ENCODE peak calls at places on chromosome 14, in eight cellular contexts. One of them, this sample, is unnamed.

GRCh38 chr14:38762845-38763244 is 340.2 kb downstream of the SEC23A start:
- DNase-seq in AG10803: no peak
- DNase-seq in sigmoid colon: no peak
- DNase-seq in GM20000: no peak
- DNase-seq in MM.1S: no peak
- DNase-seq in Peyer's patch: no peak
- DNase-seq in CD4-positive, alpha-beta T cell: no peak
- DNase-seq in GM06990: no peak
- DNase-seq in this sample: no peak

GRCh38 chr14:52951730-52952481 is 1.1 kb upstream of the FERMT2 start:
- DNase-seq in AG10803: peak; percentile 81
- DNase-seq in sigmoid colon: peak; percentile 84
- DNase-seq in GM20000: peak; percentile 58
- DNase-seq in MM.1S: no peak
- DNase-seq in Peyer's patch: no peak
- DNase-seq in CD4-positive, alpha-beta T cell: no peak
- DNase-seq in GM06990: no peak
- DNase-seq in this sample: peak; percentile 38

GRCh38 chr14:23299558-23299957 is 3.1 kb downstream of the PPP1R3E start:
- DNase-seq in AG10803: peak; percentile 75
- DNase-seq in sigmoid colon: no peak
- DNase-seq in GM20000: no peak
- DNase-seq in MM.1S: no peak
- DNase-seq in Peyer's patch: peak; percentile 62
- DNase-seq in CD4-positive, alpha-beta T cell: no peak
- DNase-seq in GM06990: no peak
- DNase-seq in this sample: no peak

GRCh38 chr14:61179776-61180398 is 101.3 kb downstream of the TMEM30B start:
- DNase-seq in AG10803: peak; percentile 56
- DNase-seq in sigmoid colon: no peak
- DNase-seq in GM20000: no peak
- DNase-seq in MM.1S: no peak
- DNase-seq in Peyer's patch: no peak
- DNase-seq in CD4-positive, alpha-beta T cell: no peak
- DNase-seq in GM06990: no peak
- DNase-seq in this sample: no peak

GRCh38 chr14:106318700-106319099 is 792.3 kb downstream of the TMEM121 start:
- DNase-seq in AG10803: no peak
- DNase-seq in sigmoid colon: no peak
- DNase-seq in GM20000: peak; percentile 58
- DNase-seq in MM.1S: no peak
- DNase-seq in Peyer's patch: peak; percentile 54
- DNase-seq in CD4-positive, alpha-beta T cell: peak; percentile 42
- DNase-seq in GM06990: peak; percentile 34
- DNase-seq in this sample: peak; percentile 68

GRCh38 chr14:100692859-100693558 is 33.7 kb upstream of the DLK1 start:
- DNase-seq in AG10803: peak; percentile 78
- DNase-seq in sigmoid colon: no peak
- DNase-seq in GM20000: no peak
- DNase-seq in MM.1S: no peak
- DNase-seq in Peyer's patch: no peak
- DNase-seq in CD4-positive, alpha-beta T cell: no peak
- DNase-seq in GM06990: no peak
- DNase-seq in this sample: no peak

GRCh38 chr14:90883782-90884181 is 67.6 kb upstream of the TTC7B start:
- DNase-seq in AG10803: peak; percentile 24
- DNase-seq in sigmoid colon: no peak
- DNase-seq in GM20000: no peak
- DNase-seq in MM.1S: no peak
- DNase-seq in Peyer's patch: no peak
- DNase-seq in CD4-positive, alpha-beta T cell: no peak
- DNase-seq in GM06990: no peak
- DNase-seq in this sample: no peak

GRCh38 chr14:60161176-60162107 is 3.8 kb downstream of the DHRS7 start:
- DNase-seq in AG10803: peak; percentile 87
- DNase-seq in sigmoid colon: peak; percentile 73
- DNase-seq in GM20000: no peak
- DNase-seq in MM.1S: no peak
- DNase-seq in Peyer's patch: no peak
- DNase-seq in CD4-positive, alpha-beta T cell: no peak
- DNase-seq in GM06990: no peak
- DNase-seq in this sample: no peak

GRCh38 chr14:73208390-73208789 is 28.9 kb upstream of the PAPLN start:
- DNase-seq in AG10803: no peak
- DNase-seq in sigmoid colon: no peak
- DNase-seq in GM20000: no peak
- DNase-seq in MM.1S: no peak
- DNase-seq in Peyer's patch: no peak
- DNase-seq in CD4-positive, alpha-beta T cell: no peak
- DNase-seq in GM06990: no peak
- DNase-seq in this sample: no peak

GRCh38 chr14:92224348-92224954 is 98.5 kb upstream of the SLC24A4 start:
- DNase-seq in AG10803: peak; percentile 6
- DNase-seq in sigmoid colon: no peak
- DNase-seq in GM20000: no peak
- DNase-seq in MM.1S: no peak
- DNase-seq in Peyer's patch: no peak
- DNase-seq in CD4-positive, alpha-beta T cell: no peak
- DNase-seq in GM06990: no peak
- DNase-seq in this sample: no peak

GRCh38 chr14:95107711-95108110 is 49.6 kb downstream of the DICER1 start:
- DNase-seq in AG10803: no peak
- DNase-seq in sigmoid colon: no peak
- DNase-seq in GM20000: no peak
- DNase-seq in MM.1S: no peak
- DNase-seq in Peyer's patch: no peak
- DNase-seq in CD4-positive, alpha-beta T cell: no peak
- DNase-seq in GM06990: no peak
- DNase-seq in this sample: no peak

GRCh38 chr14:89029961-89030694 is 205.7 kb downstream of the TTC8 start:
- DNase-seq in AG10803: no peak
- DNase-seq in sigmoid colon: no peak
- DNase-seq in GM20000: no peak
- DNase-seq in MM.1S: no peak
- DNase-seq in Peyer's patch: no peak
- DNase-seq in CD4-positive, alpha-beta T cell: no peak
- DNase-seq in GM06990: no peak
- DNase-seq in this sample: no peak

GRCh38 chr14:68510201-68510600 is 282.7 kb downstream of the ZFP36L1 start:
- DNase-seq in AG10803: peak; percentile 95
- DNase-seq in sigmoid colon: peak; percentile 91
- DNase-seq in GM20000: no peak
- DNase-seq in MM.1S: no peak
- DNase-seq in Peyer's patch: no peak
- DNase-seq in CD4-positive, alpha-beta T cell: no peak
- DNase-seq in GM06990: no peak
- DNase-seq in this sample: no peak

GRCh38 chr14:48504921-48505320 is 829.5 kb upstream of the MDGA2 start:
- DNase-seq in AG10803: no peak
- DNase-seq in sigmoid colon: no peak
- DNase-seq in GM20000: no peak
- DNase-seq in MM.1S: no peak
- DNase-seq in Peyer's patch: no peak
- DNase-seq in CD4-positive, alpha-beta T cell: no peak
- DNase-seq in GM06990: no peak
- DNase-seq in this sample: no peak

GRCh38 chr14:64821651-64822050 is 58.1 kb downstream of the SPTB start:
- DNase-seq in AG10803: no peak
- DNase-seq in sigmoid colon: no peak
- DNase-seq in GM20000: no peak
- DNase-seq in MM.1S: no peak
- DNase-seq in Peyer's patch: no peak
- DNase-seq in CD4-positive, alpha-beta T cell: no peak
- DNase-seq in GM06990: no peak
- DNase-seq in this sample: no peak

GRCh38 chr14:93929657-93930056 is 2.5 kb downstream of the FAM181A start:
- DNase-seq in AG10803: no peak
- DNase-seq in sigmoid colon: no peak
- DNase-seq in GM20000: no peak
- DNase-seq in MM.1S: no peak
- DNase-seq in Peyer's patch: no peak
- DNase-seq in CD4-positive, alpha-beta T cell: no peak
- DNase-seq in GM06990: no peak
- DNase-seq in this sample: no peak
- TF ChIP-seq CTCF in AG10803: no peak
- TF ChIP-seq CTCF in sigmoid colon: no peak
- TF ChIP-seq CTCF in GM20000: no peak
- TF ChIP-seq CTCF in MM.1S: no peak
- TF ChIP-seq CTCF in Peyer's patch: no peak
- TF ChIP-seq CTCF in CD4-positive, alpha-beta T cell: no peak
- TF ChIP-seq CTCF in GM06990: no peak
- TF ChIP-seq CTCF in this sample: no peak

GRCh38 chr14:65933400-65934068 is 521.0 kb downstream of the FUT8 start:
- DNase-seq in AG10803: no peak
- DNase-seq in sigmoid colon: no peak
- DNase-seq in GM20000: no peak
- DNase-seq in MM.1S: no peak
- DNase-seq in Peyer's patch: no peak
- DNase-seq in CD4-positive, alpha-beta T cell: no peak
- DNase-seq in GM06990: no peak
- DNase-seq in this sample: no peak

GRCh38 chr14:65937804-65938316 is 525.3 kb downstream of the FUT8 start:
- DNase-seq in AG10803: no peak
- DNase-seq in sigmoid colon: no peak
- DNase-seq in GM20000: no peak
- DNase-seq in MM.1S: no peak
- DNase-seq in Peyer's patch: no peak
- DNase-seq in CD4-positive, alpha-beta T cell: no peak
- DNase-seq in GM06990: no peak
- DNase-seq in this sample: no peak

GRCh38 chr14:65937079-65937803 is 524.7 kb downstream of the FUT8 start:
- DNase-seq in AG10803: no peak
- DNase-seq in sigmoid colon: no peak
- DNase-seq in GM20000: no peak
- DNase-seq in MM.1S: no peak
- DNase-seq in Peyer's patch: no peak
- DNase-seq in CD4-positive, alpha-beta T cell: no peak
- DNase-seq in GM06990: no peak
- DNase-seq in this sample: no peak

GRCh38 chr14:65938738-65939137 is 526.2 kb downstream of the FUT8 start:
- DNase-seq in AG10803: no peak
- DNase-seq in sigmoid colon: no peak
- DNase-seq in GM20000: no peak
- DNase-seq in MM.1S: no peak
- DNase-seq in Peyer's patch: no peak
- DNase-seq in CD4-positive, alpha-beta T cell: no peak
- DNase-seq in GM06990: no peak
- DNase-seq in this sample: no peak

DNA sequence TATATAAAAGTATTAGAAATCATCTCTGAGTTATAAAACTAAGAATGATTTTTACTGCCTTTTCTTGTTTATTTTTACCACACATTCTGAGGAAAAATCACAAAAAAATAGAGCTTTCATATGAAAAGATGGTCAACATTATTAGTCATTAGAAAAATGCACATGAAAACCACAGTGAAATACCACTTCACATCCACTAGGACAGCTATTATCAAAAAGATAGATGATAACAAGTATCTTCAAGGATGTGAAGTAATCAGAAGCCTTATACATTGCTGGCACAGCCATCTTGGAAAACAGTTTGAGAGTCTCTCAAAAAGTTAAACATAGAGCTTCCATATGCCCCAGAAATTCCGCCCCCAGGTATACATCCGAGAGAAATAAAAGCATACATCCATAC is 523.8 kb downstream of the FUT8 start:
- DNase-seq in AG10803: no peak
- DNase-seq in sigmoid colon: no peak
- DNase-seq in GM20000: no peak
- DNase-seq in MM.1S: no peak
- DNase-seq in Peyer's patch: no peak
- DNase-seq in CD4-positive, alpha-beta T cell: no peak
- DNase-seq in GM06990: no peak
- DNase-seq in this sample: no peak
- TF ChIP-seq CTCF in AG10803: no peak
- TF ChIP-seq CTCF in sigmoid colon: no peak
- TF ChIP-seq CTCF in GM20000: no peak
- TF ChIP-seq CTCF in MM.1S: no peak
- TF ChIP-seq CTCF in Peyer's patch: no peak
- TF ChIP-seq CTCF in CD4-positive, alpha-beta T cell: no peak
- TF ChIP-seq CTCF in GM06990: no peak
- TF ChIP-seq CTCF in this sample: no peak

DNA sequence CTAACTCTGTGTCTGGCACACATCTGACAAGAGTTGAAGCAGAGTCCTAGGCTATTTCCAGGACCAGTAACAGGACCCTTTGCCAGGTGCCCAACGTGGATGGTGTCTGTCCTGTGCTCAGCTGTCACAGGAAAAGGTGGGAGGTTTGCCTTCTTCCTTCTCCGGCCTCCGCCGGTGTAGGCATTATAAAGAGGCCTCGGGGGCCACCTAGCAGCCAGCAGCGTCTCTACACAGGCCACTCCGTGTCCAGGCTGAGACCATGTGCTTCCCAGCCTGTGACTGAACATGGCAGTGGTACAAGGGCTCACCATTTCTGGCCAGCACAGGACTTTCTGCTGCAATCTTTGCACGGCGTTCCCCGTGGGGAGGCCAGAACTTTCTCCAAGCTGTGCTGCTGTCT is 60.7 kb upstream of the GPATCH2L start:
- DNase-seq in AG10803: peak; percentile 64
- DNase-seq in sigmoid colon: peak; percentile 78
- DNase-seq in GM20000: peak; percentile 53
- DNase-seq in MM.1S: no peak
- DNase-seq in Peyer's patch: no peak
- DNase-seq in CD4-positive, alpha-beta T cell: no peak
- DNase-seq in GM06990: no peak
- DNase-seq in this sample: peak; percentile 62
- TF ChIP-seq CTCF in AG10803: peak; percentile 50
- TF ChIP-seq CTCF in sigmoid colon: no peak
- TF ChIP-seq CTCF in GM20000: peak; percentile 15
- TF ChIP-seq CTCF in MM.1S: no peak
- TF ChIP-seq CTCF in Peyer's patch: no peak
- TF ChIP-seq CTCF in CD4-positive, alpha-beta T cell: no peak
- TF ChIP-seq CTCF in GM06990: no peak
- TF ChIP-seq CTCF in this sample: peak; percentile 15

GRCh38 chr14:99603471-99603933 is 505 bp downstream of the CCDC85C start:
- DNase-seq in AG10803: peak; percentile 43
- DNase-seq in sigmoid colon: no peak
- DNase-seq in GM20000: no peak
- DNase-seq in MM.1S: no peak
- DNase-seq in Peyer's patch: peak; percentile 60
- DNase-seq in CD4-positive, alpha-beta T cell: peak; percentile 19
- DNase-seq in GM06990: peak; percentile 48
- DNase-seq in this sample: no peak

GRCh38 chr14:99605299-99605961 is 1.4 kb upstream of the CCDC85C start:
- DNase-seq in AG10803: peak; percentile 61
- DNase-seq in sigmoid colon: peak; percentile 83
- DNase-seq in GM20000: peak; percentile 83
- DNase-seq in MM.1S: peak; percentile 78
- DNase-seq in Peyer's patch: peak; percentile 90
- DNase-seq in CD4-positive, alpha-beta T cell: peak; percentile 67
- DNase-seq in GM06990: peak; percentile 76
- DNase-seq in this sample: peak; percentile 82

GRCh38 chr14:99602788-99603415 is 1.1 kb downstream of the CCDC85C start:
- DNase-seq in AG10803: no peak
- DNase-seq in sigmoid colon: no peak
- DNase-seq in GM20000: no peak
- DNase-seq in MM.1S: no peak
- DNase-seq in Peyer's patch: no peak
- DNase-seq in CD4-positive, alpha-beta T cell: no peak
- DNase-seq in GM06990: no peak
- DNase-seq in this sample: no peak

GRCh38 chr14:99604766-99605298 is 825 bp upstream of the CCDC85C start:
- DNase-seq in AG10803: peak; percentile 33
- DNase-seq in sigmoid colon: no peak
- DNase-seq in GM20000: peak; percentile 58
- DNase-seq in MM.1S: peak; percentile 11
- DNase-seq in Peyer's patch: no peak
- DNase-seq in CD4-positive, alpha-beta T cell: peak; percentile 20
- DNase-seq in GM06990: peak; percentile 38
- DNase-seq in this sample: no peak

GRCh38 chr14:99603965-99604765 is at the start of gene CCDC85C:
- DNase-seq in AG10803: peak; percentile 96
- DNase-seq in sigmoid colon: peak; percentile 98
- DNase-seq in GM20000: peak; percentile 99
- DNase-seq in MM.1S: peak; percentile 87
- DNase-seq in Peyer's patch: peak; percentile 97
- DNase-seq in CD4-positive, alpha-beta T cell: peak; percentile 94
- DNase-seq in GM06990: peak; percentile 88
- DNase-seq in this sample: peak; percentile 99
- TF ChIP-seq CTCF in AG10803: no peak
- TF ChIP-seq CTCF in sigmoid colon: no peak
- TF ChIP-seq CTCF in GM20000: no peak
- TF ChIP-seq CTCF in MM.1S: no peak
- TF ChIP-seq CTCF in Peyer's patch: no peak
- TF ChIP-seq CTCF in CD4-positive, alpha-beta T cell: no peak
- TF ChIP-seq CTCF in GM06990: no peak
- TF ChIP-seq CTCF in this sample: no peak